ENCODE peak calls at places on chromosomes 11 and 22, in four cellular contexts. F is breast epithelium, L is upper lobe of left lung, E is suprapubic skin. I is an unnamed sample.

GRCh38 chr11:85918910-85919794 is 64.0 kb downstream of the CCDC83 start:
- DNase-seq in F (no peak), L (no peak), E (no peak), I (no peak)

GRCh38 chr11:122242731-122243130 is 126.7 kb upstream of the BLID start:
- DNase-seq in F (no peak), L (no peak), E (no peak), I (no peak)

GRCh38 chr11:57154718-57155117 is 27.0 kb upstream of the LRRC55 start:
- DNase-seq in F (no peak), L (no peak), E (no peak), I (no peak)

GRCh38 chr11:94796863-94797262 is 28.7 kb downstream of the AMOTL1 start:
- DNase-seq in F (no peak), L (no peak), E (no peak), I (no peak)

GRCh38 chr11:131616456-131616855 is 246.0 kb downstream of the NTM start:
- DNase-seq in F (no peak), L (no peak), E (no peak), I (no peak)

GRCh38 chr11:15874699-15875098 is 481.6 kb downstream of the SOX6 start:
- DNase-seq in F (no peak), L (no peak), E (no peak), I (no peak)

GRCh38 chr11:60130496-60130895 is 42.0 kb downstream of the MS4A2 start:
- DNase-seq in F (no peak), L (no peak), E (no peak), I (no peak)

GRCh38 chr22:30875481-30876215 is 92.9 kb downstream of the MORC2 start:
- DNase-seq in F (no peak), L (no peak), E (peak), I (no peak)

GRCh38 chr11:128555606-128556005 is 31.8 kb downstream of the ETS1 start:
- DNase-seq in F (no peak), L (no peak), E (no peak), I (no peak)

GRCh38 chr11:77118086-77118485 is 10.0 kb upstream of the MYO7A start:
- DNase-seq in F (no peak), L (no peak), E (no peak), I (no peak)

GRCh38 chr11:31254411-31254810 is 115.1 kb downstream of the DCDC1 start:
- DNase-seq in F (peak), L (no peak), E (no peak), I (no peak)

GRCh38 chr11:3153291-3153861 is 11.7 kb downstream of the OSBPL5 start:
- DNase-seq in F (no peak), L (peak), E (no peak), I (no peak)

GRCh38 chr11:128852327-128853023 is 14.6 kb downstream of the KCNJ1 start:
- DNase-seq in F (no peak), L (peak), E (no peak), I (no peak)

GRCh38 chr22:45994516-45995404 is 17.8 kb upstream of the WNT7B start:
- DNase-seq in F (peak), L (peak), E (peak), I (no peak)

GRCh38 chr11:46234261-46234660 is 43.2 kb upstream of the CREB3L1 start:
- DNase-seq in F (no peak), L (no peak), E (no peak), I (no peak)

GRCh38 chr11:121591405-121592033 is 138.8 kb upstream of the SORL1-AS1 start:
- DNase-seq in F (peak), L (peak), E (peak), I (no peak)

GRCh38 chr11:110147965-110148709 is 54.9 kb downstream of the ZC3H12C start:
- DNase-seq in F (no peak), L (no peak), E (no peak), I (no peak)

GRCh38 chr11:63945482-63946163 is 6.8 kb downstream of the NAA40 start:
- DNase-seq in F (peak), L (peak), E (no peak), I (no peak)

GRCh38 chr11:91946397-91947090 is 278.1 kb upstream of the FAT3 start:
- DNase-seq in F (no peak), L (no peak), E (no peak), I (no peak)

GRCh38 chr11:21564813-21565212 is 628.1 kb upstream of the ANO5 start:
- DNase-seq in F (no peak), L (no peak), E (no peak), I (no peak)

GRCh38 chr11:130802567-130802966 is 113.7 kb downstream of the SNX19 start:
- DNase-seq in F (no peak), L (no peak), E (no peak), I (peak)

GRCh38 chr11:32034149-32034548 is 56.7 kb upstream of the RCN1 start:
- DNase-seq in F (no peak), L (no peak), E (no peak), I (no peak)

GRCh38 chr22:37669586-37669985 is 5.8 kb upstream of the LGALS1 start:
- DNase-seq in F (no peak), L (no peak), E (no peak), I (no peak)

GRCh38 chr22:44331881-44332714 is 19.3 kb upstream of the SHISAL1 start:
- DNase-seq in F (no peak), L (no peak), E (no peak), I (no peak)

GRCh38 chr11:118105657-118106305 is 19.0 kb upstream of the SMIM35 start:
- DNase-seq in F (no peak), L (no peak), E (no peak), I (no peak)

GRCh38 chr11:44610556-44610955 is 45.1 kb downstream of the CD82 start:
- DNase-seq in F (no peak), L (no peak), E (no peak), I (no peak)

GRCh38 chr22:19940536-19941364 is 822 bp upstream of the COMT start:
- DNase-seq in F (no peak), L (no peak), E (no peak), I (no peak)

GRCh38 chr11:17296852-17297559 is 20.5 kb downstream of the NUCB2 start:
- DNase-seq in F (no peak), L (no peak), E (no peak), I (no peak)

GRCh38 chr11:71120346-71120963 is 131.9 kb downstream of the SHANK2 start:
- DNase-seq in F (no peak), L (peak), E (no peak), I (no peak)

GRCh38 chr22:46088541-46089311 is 61.6 kb upstream of the PPARA start:
- DNase-seq in F (peak), L (peak), E (peak), I (no peak)

GRCh38 chr11:34238533-34238932 is 119.3 kb downstream of the ABTB2 start:
- DNase-seq in F (no peak), L (peak), E (no peak), I (no peak)

GRCh38 chr22:50081426-50082196 is 3.6 kb downstream of the MLC1 start:
- DNase-seq in F (no peak), L (no peak), E (no peak), I (no peak)

GRCh38 chr11:94067010-94067409 is 45.9 kb downstream of the HEPHL1 start:
- DNase-seq in F (no peak), L (no peak), E (no peak), I (no peak)

GRCh38 chr22:21778705-21779363 is 43.2 kb upstream of the YPEL1 start:
- DNase-seq in F (no peak), L (no peak), E (peak), I (no peak)

GRCh38 chr11:126914941-126915340 is 85.6 kb downstream of the KIRREL3 start:
- DNase-seq in F (no peak), L (no peak), E (no peak), I (no peak)

GRCh38 chr11:129291556-129291955 is 84.1 kb upstream of the BARX2 start:
- DNase-seq in F (no peak), L (no peak), E (no peak), I (no peak)

GRCh38 chr22:42801537-42802165 is 55.4 kb downstream of the ARFGAP3 start:
- DNase-seq in F (no peak), L (no peak), E (no peak), I (no peak)

GRCh38 chr11:114180301-114181055 is 115.7 kb upstream of the NNMT start:
- DNase-seq in F (peak), L (peak), E (peak), I (no peak)
- H3K4me3 ChIP-seq in F (peak), L (peak), E (peak), I (peak)

GRCh38 chr11:12066799-12067508 is 43.4 kb upstream of the MICAL2 start:
- DNase-seq in F (no peak), L (peak), E (peak), I (no peak)
- TF ChIP-seq POLR2AphosphoS5 in F (no peak), L (peak), E (no peak), I (peak)

GRCh38 chr11:13354335-13354734 is 76.7 kb downstream of the BMAL1 start:
- DNase-seq in F (no peak), L (no peak), E (no peak), I (no peak)
- TF ChIP-seq CTCF in F (no peak), L (no peak), E (no peak), I (no peak)

GRCh38 chr11:35681181-35681767 is 18.7 kb downstream of the TRIM44 start:
- DNase-seq in F (no peak), L (no peak), E (no peak), I (no peak)
- H3K4me3 ChIP-seq in F (no peak), L (no peak), E (no peak), I (no peak)

GRCh38 chr22:40651563-40652501 is 15.3 kb upstream of the MRTFA start:
- DNase-seq in F (peak), L (peak), E (peak), I (peak)
- TF ChIP-seq POLR2AphosphoS5 in F (peak), L (peak), E (no peak), I (peak)

I was measured in esophagus muscularis mucosa.